ENCODE peak calls at places on chromosomes 7 and 10, in five cellular contexts. B, P, T, K and D are unnamed samples.

GRCh38 chr7:108135446-108136190 is 5.5 kb upstream of the LAMB4 start:
- DNase-seq in B (no peak), P (no peak), T (no peak), K (no peak), D (no peak)

GRCh38 chr7:124152859-124153692 is 120.2 kb upstream of the TMEM229A start:
- DNase-seq in B (peak), P (no peak), T (peak), K (no peak), D (peak)

GRCh38 chr10:77240042-77240619 is 397.5 kb downstream of the KCNMA1 start:
- DNase-seq in B (no peak), P (no peak), T (no peak), K (no peak), D (no peak)

GRCh38 chr7:158662610-158663427 is 41.8 kb downstream of the NCAPG2 start:
- DNase-seq in B (peak), P (no peak), T (no peak), K (no peak), D (no peak)

GRCh38 chr10:15824498-15824897 is 35.8 kb downstream of the MINDY3 start:
- DNase-seq in B (peak), P (no peak), T (peak), K (no peak), D (peak)

GRCh38 chr7:92402920-92403759 is 44.1 kb upstream of the GATAD1 start:
- DNase-seq in B (peak), P (no peak), T (peak), K (no peak), D (peak)

GRCh38 chr10:123117644-123118409 is 17.9 kb upstream of the HMX3 start:
- DNase-seq in B (no peak), P (no peak), T (no peak), K (no peak), D (no peak)

GRCh38 chr10:89296227-89296648 is 5.6 kb upstream of the IFIT2 start:
- DNase-seq in B (peak), P (no peak), T (peak), K (peak), D (no peak)

GRCh38 chr10:89959433-89960110 is 258.2 kb downstream of the KIF20B start:
- DNase-seq in B (no peak), P (no peak), T (peak), K (no peak), D (no peak)

GRCh38 chr7:27110163-27110976 is 7.9 kb upstream of the HOXA2 start:
- DNase-seq in B (peak), P (no peak), T (peak), K (no peak), D (peak)

GRCh38 chr7:129557686-129558481 is 53.6 kb upstream of the NRF1 start:
- DNase-seq in B (no peak), P (no peak), T (no peak), K (no peak), D (no peak)

GRCh38 chr10:132308588-132309451 is 1.1 kb upstream of the STK32C start:
- DNase-seq in B (no peak), P (no peak), T (no peak), K (no peak), D (no peak)

GRCh38 chr7:20310963-20311742 is 19.5 kb upstream of the ITGB8 start:
- DNase-seq in B (peak), P (no peak), T (peak), K (no peak), D (peak)

GRCh38 chr7:105916603-105917002 is 40.2 kb upstream of the ATXN7L1 start:
- DNase-seq in B (peak), P (no peak), T (peak), K (no peak), D (peak)

GRCh38 chr7:133349101-133349500 is 96.2 kb downstream of the EXOC4 start:
- DNase-seq in B (no peak), P (no peak), T (no peak), K (no peak), D (no peak)

GRCh38 chr7:52261052-52261451 is 774.4 kb upstream of the POM121L12 start:
- DNase-seq in B (no peak), P (no peak), T (no peak), K (no peak), D (no peak)

GRCh38 chr10:92241158-92241500 is 49.7 kb downstream of the CPEB3 start:
- DNase-seq in B (no peak), P (no peak), T (no peak), K (no peak), D (no peak)

GRCh38 chr10:132889556-132889955 is 52.8 kb downstream of the CFAP46 start:
- DNase-seq in B (no peak), P (peak), T (no peak), K (no peak), D (no peak)

GRCh38 chr7:39566056-39566921 is at the start of gene YAE1:
- DNase-seq in B (peak), P (peak), T (peak), K (no peak), D (peak)

GRCh38 chr7:39567294-39567693 is 1.1 kb downstream of the YAE1 start:
- DNase-seq in B (no peak), P (no peak), T (peak), K (no peak), D (no peak)

GRCh38 chr7:39560997-39561396 is 5.2 kb upstream of the YAE1 start:
- DNase-seq in B (no peak), P (no peak), T (no peak), K (no peak), D (no peak)

GRCh38 chr7:39560398-39560797 is 5.8 kb upstream of the YAE1 start:
- DNase-seq in B (no peak), P (no peak), T (peak), K (no peak), D (no peak)

DNA sequence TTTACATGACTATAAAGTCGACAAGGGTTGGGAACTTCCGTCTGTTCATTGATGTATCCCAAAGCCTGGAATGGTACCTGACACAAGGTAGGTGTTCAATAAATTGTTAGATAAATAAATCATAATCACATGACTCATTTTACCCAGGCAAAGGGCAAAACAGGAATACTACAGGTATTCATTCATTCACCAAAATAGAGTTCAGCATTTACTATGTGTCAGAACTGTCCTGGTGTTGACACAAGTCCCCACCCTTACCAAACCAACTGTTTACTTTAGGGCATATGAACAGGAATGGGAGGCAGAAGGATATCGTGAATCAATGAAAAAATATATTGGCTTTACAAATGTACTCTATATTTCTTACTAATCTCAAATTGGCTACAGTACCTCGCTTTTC is 666 bp upstream of the YAE1 start:
- DNase-seq in B (no peak), P (no peak), T (no peak), K (no peak), D (no peak)
- H3K4me3 ChIP-seq in B (peak), P (peak), T (peak), K (peak), D (peak)

GRCh38 chr10:72277340-72277995 is 3.7 kb downstream of the DDIT4 start:
- DNase-seq in B (no peak), P (no peak), T (peak), K (no peak), D (no peak)

GRCh38 chr10:72277996-72278667 is 4.4 kb downstream of the DDIT4 start:
- DNase-seq in B (no peak), P (no peak), T (no peak), K (no peak), D (peak)

GRCh38 chr10:72276013-72276387 is 2.3 kb downstream of the DDIT4 start:
- DNase-seq in B (peak), P (no peak), T (peak), K (no peak), D (peak)

GRCh38 chr10:72276421-72277339 is 3.0 kb downstream of the DDIT4 start:
- DNase-seq in B (peak), P (no peak), T (peak), K (no peak), D (peak)

GRCh38 chr10:72278668-72279393 is 5.1 kb downstream of the DDIT4 start:
- DNase-seq in B (no peak), P (no peak), T (no peak), K (no peak), D (no peak)
- TF ChIP-seq CTCF in B (no peak), P (no peak), T (peak), K (no peak), D (peak)

GRCh38 chr7:519429-519973 is at the start of gene PDGFA:
- DNase-seq in B (peak), P (no peak), T (peak), K (no peak), D (no peak)

GRCh38 chr7:520503-521161 is 986 bp upstream of the PDGFA start:
- DNase-seq in B (no peak), P (no peak), T (no peak), K (no peak), D (no peak)

GRCh38 chr7:517848-518629 is 1.6 kb downstream of the PDGFA start:
- DNase-seq in B (peak), P (peak), T (peak), K (no peak), D (peak)

GRCh38 chr7:519974-520458 is 370 bp upstream of the PDGFA start:
- DNase-seq in B (peak), P (peak), T (peak), K (no peak), D (peak)

GRCh38 chr7:518630-519428 is 817 bp downstream of the PDGFA start:
- DNase-seq in B (peak), P (peak), T (peak), K (peak), D (peak)
- H3K4me3 ChIP-seq in B (peak), P (peak), T (peak), K (peak), D (peak)

GRCh38 chr7:121329460-121330052 is 756 bp downstream of the WNT16 start:
- DNase-seq in B (no peak), P (peak), T (no peak), K (no peak), D (peak)
- TF ChIP-seq CTCF in B (no peak), P (no peak), T (peak), K (no peak), D (peak)